ENCODE peak calls at places on chromosome 11, in seven cellular contexts. Y, E, G, I, M, P and Q are unnamed samples.

GRCh38 chr11:12290477-12290922 is 86.9 kb upstream of the PARVA start:
- DNase-seq in Y (no peak), E (no peak), G (no peak), I (no peak), M (no peak), P (no peak), Q (peak; percentile 8)

GRCh38 chr11:111363985-111364384 is 15.1 kb downstream of the POU2AF1 start:
- DNase-seq in Y (peak; percentile 82), E (no peak), G (peak; percentile 58), I (no peak), M (no peak), P (no peak), Q (no peak)

GRCh38 chr11:96155627-96156378 is 187.2 kb downstream of the MAML2 start:
- DNase-seq in Y (no peak), E (peak; percentile 94), G (peak; percentile 86), I (no peak), M (peak; percentile 97), P (no peak), Q (peak; percentile 55)

GRCh38 chr11:12329169-12329568 is 48.2 kb upstream of the PARVA start:
- DNase-seq in Y (no peak), E (no peak), G (no peak), I (no peak), M (no peak), P (no peak), Q (no peak)

GRCh38 chr11:128318856-128319474 is 268.4 kb downstream of the ETS1 start:
- DNase-seq in Y (peak; percentile 14), E (no peak), G (peak; percentile 91), I (no peak), M (no peak), P (no peak), Q (peak; percentile 56)

GRCh38 chr11:35847473-35847872 is 96.4 kb upstream of the LDLRAD3 start:
- DNase-seq in Y (no peak), E (no peak), G (no peak), I (no peak), M (no peak), P (no peak), Q (no peak)

GRCh38 chr11:124920870-124921609 is 2.0 kb downstream of the HEPN1 start:
- DNase-seq in Y (no peak), E (peak; percentile 74), G (peak; percentile 5), I (peak; percentile 80), M (peak; percentile 56), P (peak; percentile 78), Q (peak; percentile 83)

GRCh38 chr11:70072471-70073187 is 5.5 kb upstream of the ANO1 start:
- DNase-seq in Y (no peak), E (no peak), G (no peak), I (no peak), M (no peak), P (no peak), Q (no peak)

GRCh38 chr11:93732237-93732892 is 8.9 kb downstream of the TAF1D start:
- DNase-seq in Y (no peak), E (no peak), G (no peak), I (no peak), M (no peak), P (no peak), Q (no peak)

GRCh38 chr11:103433380-103433779 is 324.2 kb downstream of the DYNC2H1 start:
- DNase-seq in Y (no peak), E (peak; percentile 91), G (no peak), I (no peak), M (peak; percentile 71), P (no peak), Q (no peak)

GRCh38 chr11:20647976-20648565 is 21.3 kb upstream of the NELL1 start:
- DNase-seq in Y (peak; percentile 43), E (peak; percentile 49), G (peak; percentile 42), I (peak; percentile 70), M (peak; percentile 39), P (peak; percentile 57), Q (peak; percentile 64)

GRCh38 chr11:19660076-19660475 is 52.6 kb upstream of the NAV2 start:
- DNase-seq in Y (no peak), E (peak; percentile 70), G (peak; percentile 88), I (no peak), M (peak; percentile 49), P (no peak), Q (peak; percentile 76)

GRCh38 chr11:120151536-120151935 is 13.6 kb upstream of the TRIM29 start:
- DNase-seq in Y (no peak), E (no peak), G (no peak), I (no peak), M (no peak), P (no peak), Q (no peak)

GRCh38 chr11:32752001-32752400 is 42.5 kb downstream of the CCDC73 start:
- DNase-seq in Y (no peak), E (no peak), G (no peak), I (no peak), M (no peak), P (no peak), Q (no peak)

GRCh38 chr11:126963603-126964353 is 36.8 kb downstream of the KIRREL3 start:
- DNase-seq in Y (no peak), E (no peak), G (no peak), I (no peak), M (peak; percentile 71), P (no peak), Q (no peak)

GRCh38 chr11:111688028-111688427 is 78.2 kb downstream of the PPP2R1B start:
- DNase-seq in Y (no peak), E (no peak), G (no peak), I (no peak), M (no peak), P (no peak), Q (no peak)

GRCh38 chr11:199782-200181 is 6.9 kb downstream of the SCGB1C1 start:
- DNase-seq in Y (peak; percentile 18), E (no peak), G (no peak), I (no peak), M (no peak), P (no peak), Q (no peak)

GRCh38 chr11:100593321-100593720 is 93.8 kb upstream of the ARHGAP42 start:
- DNase-seq in Y (no peak), E (peak; percentile 81), G (no peak), I (no peak), M (no peak), P (no peak), Q (no peak)

GRCh38 chr11:20672575-20672974 is 3.2 kb downstream of the NELL1 start:
- DNase-seq in Y (peak; percentile 27), E (no peak), G (peak; percentile 16), I (no peak), M (no peak), P (no peak), Q (no peak)

GRCh38 chr11:8688414-8689362 is 6.1 kb downstream of the RPL27A start:
- DNase-seq in Y (peak; percentile 98), E (peak; percentile 96), G (peak; percentile 99), I (peak; percentile 87), M (peak; percentile 93), P (peak; percentile 87), Q (peak; percentile 96)
- TF ChIP-seq CTCF in Y (peak; percentile 42), E (peak; percentile 2), G (peak; percentile 5), I (no peak), M (no peak), P (peak; percentile 25), Q (peak; percentile 9)

GRCh38 chr11:134999490-135000066 is 587.5 kb upstream of the B3GAT1 start:
- DNase-seq in Y (no peak), E (no peak), G (no peak), I (no peak), M (no peak), P (no peak), Q (no peak)
- TF ChIP-seq CTCF in Y (no peak), E (no peak), G (no peak), I (no peak), M (no peak), P (no peak), Q (no peak)

DNA sequence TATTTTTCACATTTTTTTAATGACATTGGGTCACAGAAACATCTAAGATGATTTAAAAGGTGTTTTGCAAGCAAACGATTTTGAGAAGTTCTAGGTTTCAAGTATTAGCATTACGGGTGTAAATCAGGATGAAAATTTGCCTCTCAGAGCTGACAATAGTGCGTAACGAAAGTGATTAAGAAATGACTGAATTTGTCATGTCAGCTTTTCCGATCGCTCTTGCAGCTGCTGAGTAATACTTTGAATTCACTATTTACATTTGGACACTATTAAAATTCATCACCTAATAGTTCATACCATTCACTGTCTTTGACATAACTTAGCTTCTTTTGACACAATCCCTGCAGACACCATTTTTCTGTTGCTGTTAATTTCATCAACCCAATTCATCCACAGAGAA is 205.2 kb downstream of the SOX6 start:
- DNase-seq in Y (no peak), E (no peak), G (no peak), I (no peak), M (no peak), P (no peak), Q (no peak)
- TF ChIP-seq CTCF in Y (no peak), E (no peak), G (no peak), I (no peak), M (no peak), P (no peak), Q (no peak)

GRCh38 chr11:75245356-75246005 is 4.9 kb downstream of the TPBGL start:
- DNase-seq in Y (no peak), E (no peak), G (no peak), I (no peak), M (no peak), P (no peak), Q (no peak)
- TF ChIP-seq CTCF in Y (peak; percentile 18), E (no peak), G (no peak), I (no peak), M (no peak), P (no peak), Q (no peak)

GRCh38 chr11:62727833-62728721 is at the start of gene TTC9C:
- DNase-seq in Y (peak; percentile 99), E (peak; percentile 98), G (peak; percentile 98), I (peak; percentile 78), M (peak; percentile 97), P (peak; percentile 69), Q (peak; percentile 87)

GRCh38 chr11:62737196-62737595 is 8.9 kb downstream of the TTC9C start:
- DNase-seq in Y (no peak), E (no peak), G (no peak), I (no peak), M (no peak), P (no peak), Q (no peak)

GRCh38 chr11:62727007-62727832 is at the start of gene HNRNPUL2:
- DNase-seq in Y (peak; percentile 100), E (peak; percentile 99), G (peak; percentile 100), I (peak; percentile 98), M (peak; percentile 99), P (peak; percentile 97), Q (peak; percentile 98)

GRCh38 chr11:62732830-62733229 is 4.5 kb downstream of the TTC9C start:
- DNase-seq in Y (peak; percentile 47), E (peak; percentile 44), G (peak; percentile 34), I (no peak), M (peak; percentile 48), P (no peak), Q (no peak)
- TF ChIP-seq CTCF in Y (peak; percentile 70), E (no peak), G (no peak), I (no peak), M (peak; percentile 32), P (no peak), Q (no peak)

GRCh38 chr11:134830312-134830711 is 418.3 kb upstream of the B3GAT1 start:
- DNase-seq in Y (no peak), E (no peak), G (no peak), I (no peak), M (no peak), P (no peak), Q (no peak)
- TF ChIP-seq CTCF in Y (no peak), E (no peak), G (no peak), I (no peak), M (no peak), P (no peak), Q (no peak)